ENCODE peak calls at places on chromosomes 1 and 21, in nine cellular contexts. X is stomach; A is vagina; T is body of pancreas; Y is left ventricle myocardium inferior; F is heart right ventricle; E is CD8-positive, alpha-beta T cell; G is DND-41; V is ovary. H is an unnamed sample.

GRCh38 chr1:64536217-64536835 is 66.4 kb downstream of the CACHD1 start:
- DNase-seq in X (no peak), A (no peak), T (peak; percentile 36), Y (no peak), F (no peak), E (no peak), G (no peak), V (no peak), H (no peak)

GRCh38 chr1:147152772-147153171 is 19.5 kb downstream of the PRKAB2 start:
- DNase-seq in X (no peak), A (no peak), T (no peak), Y (no peak), F (no peak), E (no peak), G (no peak), V (no peak), H (no peak)

GRCh38 chr1:91884459-91885290 is 1.3 kb downstream of the TGFBR3 start:
- DNase-seq in X (peak; percentile 27), A (no peak), T (peak; percentile 61), Y (peak; percentile 39), F (peak; percentile 20), E (no peak), G (no peak), V (peak; percentile 42), H (peak; percentile 47)

GRCh38 chr1:30887485-30888315 is 20.9 kb downstream of the SDC3 start:
- DNase-seq in X (no peak), A (no peak), T (no peak), Y (no peak), F (no peak), E (no peak), G (no peak), V (no peak), H (peak; percentile 53)

GRCh38 chr21:31772674-31773555 is 41.0 kb upstream of the SCAF4 start:
- DNase-seq in X (no peak), A (no peak), T (no peak), Y (no peak), F (no peak), E (no peak), G (no peak), V (no peak), H (no peak)

GRCh38 chr1:109564189-109564878 is 15.9 kb downstream of the GNAI3 start:
- DNase-seq in X (no peak), A (no peak), T (no peak), Y (no peak), F (no peak), E (no peak), G (no peak), V (no peak), H (no peak)

GRCh38 chr1:48038273-48038767 is 41.1 kb upstream of the TRABD2B start:
- DNase-seq in X (no peak), A (no peak), T (no peak), Y (no peak), F (no peak), E (no peak), G (no peak), V (no peak), H (no peak)

GRCh38 chr1:183180213-183180612 is 5.9 kb upstream of the LAMC2 start:
- DNase-seq in X (peak; percentile 33), A (no peak), T (peak; percentile 61), Y (no peak), F (peak; percentile 72), E (no peak), G (no peak), V (peak; percentile 46), H (no peak)

GRCh38 chr1:151920147-151920546 is 10.8 kb upstream of the THEM4 start:
- DNase-seq in X (no peak), A (no peak), T (no peak), Y (no peak), F (no peak), E (no peak), G (no peak), V (no peak), H (no peak)

GRCh38 chr1:245690153-245690552 is 535.4 kb downstream of the KIF26B start:
- DNase-seq in X (no peak), A (no peak), T (no peak), Y (no peak), F (no peak), E (no peak), G (no peak), V (no peak), H (no peak)

GRCh38 chr1:119136401-119136800 is 4.1 kb downstream of the WARS2 start:
- DNase-seq in X (no peak), A (no peak), T (no peak), Y (no peak), F (no peak), E (no peak), G (no peak), V (no peak), H (no peak)

GRCh38 chr1:79519084-79519760 is 512.7 kb upstream of the ADGRL4 start:
- DNase-seq in X (no peak), A (no peak), T (no peak), Y (no peak), F (no peak), E (no peak), G (no peak), V (no peak), H (no peak)

GRCh38 chr1:86774305-86775304 is 70.2 kb downstream of the SH3GLB1 start:
- DNase-seq in X (peak; percentile 41), A (peak; percentile 95), T (peak; percentile 55), Y (peak; percentile 55), F (peak; percentile 71), E (no peak), G (peak; percentile 80), V (peak; percentile 50), H (peak; percentile 42)

GRCh38 chr1:220170836-220171526 is 77.0 kb downstream of the IARS2 start:
- DNase-seq in X (no peak), A (no peak), T (no peak), Y (no peak), F (no peak), E (no peak), G (no peak), V (no peak), H (no peak)

GRCh38 chr1:94257451-94257850 is 20.1 kb upstream of the ARHGAP29 start:
- DNase-seq in X (no peak), A (no peak), T (no peak), Y (no peak), F (no peak), E (no peak), G (no peak), V (no peak), H (no peak)

GRCh38 chr1:64923294-64923718 is 43.0 kb downstream of the JAK1 start:
- DNase-seq in X (no peak), A (no peak), T (no peak), Y (no peak), F (no peak), E (peak; percentile 19), G (no peak), V (no peak), H (no peak)

GRCh38 chr21:17602874-17603273 is 9.8 kb downstream of the BTG3 start:
- DNase-seq in X (no peak), A (no peak), T (no peak), Y (no peak), F (no peak), E (no peak), G (no peak), V (no peak), H (no peak)

GRCh38 chr1:165408518-165408917 is 36.4 kb downstream of the RXRG start:
- DNase-seq in X (peak; percentile 32), A (no peak), T (peak; percentile 30), Y (no peak), F (peak; percentile 34), E (no peak), G (no peak), V (no peak), H (no peak)

GRCh38 chr1:39900662-39901485 is 843 bp downstream of the MYCL start:
- DNase-seq in X (peak; percentile 43), A (no peak), T (peak; percentile 38), Y (peak; percentile 18), F (no peak), E (no peak), G (no peak), V (no peak), H (peak; percentile 56)

GRCh38 chr1:192477630-192478029 is 97.9 kb upstream of the RGS1 start:
- DNase-seq in X (no peak), A (no peak), T (no peak), Y (no peak), F (no peak), E (no peak), G (no peak), V (no peak), H (no peak)

GRCh38 chr1:226872455-226872854 is 2.0 kb downstream of the PSEN2 start:
- DNase-seq in X (no peak), A (peak; percentile 60), T (peak; percentile 82), Y (no peak), F (peak; percentile 26), E (no peak), G (no peak), V (no peak), H (peak; percentile 13)

GRCh38 chr21:45102391-45102932 is 28.1 kb downstream of the ADARB1 start:
- DNase-seq in X (peak; percentile 38), A (no peak), T (no peak), Y (no peak), F (no peak), E (no peak), G (no peak), V (no peak), H (peak; percentile 86)
- H3K4me1 ChIP-seq in X (peaks cover 23% of the 10 kb centered on the region), A (peaks cover 55% of the 10 kb centered on the region), T (peaks cover 19% of the 10 kb centered on the region), Y (peaks cover 80% of the 10 kb centered on the region), F (peaks cover 47% of the 10 kb centered on the region), E (peaks cover 14% of the 10 kb centered on the region), G (peaks cover 7% of the 10 kb centered on the region), V (peaks cover 4% of the 10 kb centered on the region), H (peaks cover 52% of the 10 kb centered on the region)

GRCh38 chr1:246978281-246978680 is 29.6 kb downstream of the ZNF695 start:
- DNase-seq in X (no peak), A (no peak), T (no peak), Y (no peak), F (no peak), E (no peak), G (no peak), V (no peak), H (no peak)

DNA sequence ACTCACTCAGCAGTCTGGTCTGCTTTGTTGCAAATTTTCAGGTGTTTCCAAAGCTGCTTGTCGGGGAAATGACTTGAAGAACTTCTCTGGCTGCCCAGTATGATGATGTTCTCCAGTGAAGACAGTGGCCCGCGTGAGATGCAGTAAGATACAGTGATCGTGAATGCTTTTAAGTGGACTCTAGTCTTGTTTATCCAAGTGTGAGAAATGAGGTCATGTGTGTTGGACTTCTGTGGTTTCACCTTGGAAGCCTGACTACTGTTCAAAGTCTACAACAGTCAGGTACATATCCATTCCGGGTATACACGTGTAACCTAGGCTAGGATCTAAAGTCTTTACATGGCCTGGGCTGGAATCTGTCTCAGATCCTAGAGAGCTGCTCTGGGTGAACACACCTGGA is 29.1 kb downstream of the ZNF695 start:
- DNase-seq in X (no peak), A (no peak), T (no peak), Y (no peak), F (no peak), E (no peak), G (no peak), V (no peak), H (no peak)
- H3K9me3 ChIP-seq in X (peaks cover 34% of the 10 kb centered on the region), A (no peaks in the 10 kb centered on the region), T (peaks cover 18% of the 10 kb centered on the region), Y (peaks cover 76% of the 10 kb centered on the region), F (peaks cover 22% of the 10 kb centered on the region), E (peaks cover 14% of the 10 kb centered on the region), G (peaks cover 64% of the 10 kb centered on the region), V (no peaks in the 10 kb centered on the region), H (peaks cover 9% of the 10 kb centered on the region)

GRCh38 chr1:28199328-28200233 is 23.1 kb upstream of the PTAFR start:
- DNase-seq in X (peak; percentile 42), A (no peak), T (no peak), Y (no peak), F (no peak), E (peak; percentile 46), G (no peak), V (no peak), H (no peak)
- H3K36me3 ChIP-seq in X (peaks cover 79% of the 10 kb centered on the region), A (peaks cover 57% of the 10 kb centered on the region), T (peaks cover 37% of the 10 kb centered on the region), Y (peaks cover 65% of the 10 kb centered on the region), F (peaks cover 71% of the 10 kb centered on the region), E (peaks cover 29% of the 10 kb centered on the region), G (peaks cover 56% of the 10 kb centered on the region), V (no peaks in the 10 kb centered on the region), H (peaks cover 68% of the 10 kb centered on the region)

GRCh38 chr21:45630876-45631275 is 12.6 kb upstream of the PCBP3 start:
- DNase-seq in X (no peak), A (no peak), T (no peak), Y (no peak), F (no peak), E (no peak), G (no peak), V (peak; percentile 8), H (no peak)
- H3K4me1 ChIP-seq in X (no peaks in the 10 kb centered on the region), A (no peaks in the 10 kb centered on the region), T (no peaks in the 10 kb centered on the region), Y (no peaks in the 10 kb centered on the region), F (no peaks in the 10 kb centered on the region), E (peaks cover 4% of the 10 kb centered on the region), G (no peaks in the 10 kb centered on the region), V (no peaks in the 10 kb centered on the region), H (peaks cover 14% of the 10 kb centered on the region)